ENCODE peak calls at places on chromosomes 7 and 10, in four cellular contexts. S, L, G and N are unnamed samples.

GRCh38 chr7:91270372-91270771 is 6.1 kb downstream of the FZD1 start:
- DNase-seq in S (no peak), L (no peak), G (no peak), N (no peak)

GRCh38 chr7:90453259-90453891 is 16.1 kb upstream of the PTTG1IP2 start:
- DNase-seq in S (no peak), L (no peak), G (no peak), N (no peak)

GRCh38 chr7:25318077-25318476 is 89.8 kb upstream of the NPVF start:
- DNase-seq in S (no peak), L (no peak), G (no peak), N (no peak)

GRCh38 chr7:7651479-7651878 is 10.9 kb downstream of the UMAD1 start:
- DNase-seq in S (no peak), L (no peak), G (no peak), N (no peak)

GRCh38 chr7:101882595-101883564 is 65.5 kb downstream of the CUX1 start:
- DNase-seq in S (peak; percentile 70), L (peak; percentile 77), G (peak; percentile 99), N (peak; percentile 42)

GRCh38 chr10:119166111-119166500 is 592 bp upstream of the SFXN4 start:
- DNase-seq in S (no peak), L (no peak), G (no peak), N (no peak)

GRCh38 chr7:44463169-44463808 is 27.2 kb downstream of the NUDCD3 start:
- DNase-seq in S (no peak), L (no peak), G (no peak), N (no peak)

GRCh38 chr7:150432915-150433892 is 17.2 kb upstream of the GIMAP8 start:
- DNase-seq in S (no peak), L (peak; percentile 18), G (no peak), N (no peak)

GRCh38 chr10:13709931-13710690 is 123.3 kb downstream of the PRPF18 start:
- DNase-seq in S (no peak), L (no peak), G (no peak), N (no peak)

GRCh38 chr7:44217133-44217714 is 16.4 kb downstream of the YKT6 start:
- DNase-seq in S (no peak), L (no peak), G (no peak), N (peak; percentile 5)

GRCh38 chr10:36736311-36736710 is 389.1 kb upstream of the ANKRD30A start:
- DNase-seq in S (no peak), L (no peak), G (no peak), N (no peak)

GRCh38 chr10:17386616-17387075 is 67.7 kb downstream of the ST8SIA6 start:
- DNase-seq in S (no peak), L (peak; percentile 62), G (no peak), N (peak; percentile 26)

GRCh38 chr7:73328696-73329095 is 735 bp downstream of the FKBP6 start:
- DNase-seq in S (no peak), L (no peak), G (no peak), N (no peak)

GRCh38 chr7:138116156-138116555 is 39.9 kb downstream of the AKR1D1 start:
- DNase-seq in S (no peak), L (no peak), G (no peak), N (no peak)

GRCh38 chr7:70426249-70426880 is 705.6 kb upstream of the GALNT17 start:
- DNase-seq in S (no peak), L (no peak), G (no peak), N (no peak)

GRCh38 chr7:82481499-82482097 is 38.0 kb upstream of the CACNA2D1 start:
- DNase-seq in S (peak; percentile 10), L (no peak), G (peak; percentile 2), N (no peak)

GRCh38 chr7:111364413-111364812 is 197.9 kb downstream of the IMMP2L start:
- DNase-seq in S (no peak), L (no peak), G (no peak), N (no peak)

GRCh38 chr7:37081436-37081835 is 357.1 kb upstream of the AOAH start:
- DNase-seq in S (no peak), L (no peak), G (no peak), N (no peak)

GRCh38 chr7:94605031-94605430 is 50.9 kb downstream of the SGCE start:
- DNase-seq in S (no peak), L (no peak), G (no peak), N (no peak)

GRCh38 chr7:40437498-40437897 is 302.7 kb downstream of the SUGCT start:
- DNase-seq in S (no peak), L (no peak), G (peak; percentile 56), N (no peak)

GRCh38 chr10:115082521-115082920 is 10.6 kb upstream of the ATRNL1 start:
- DNase-seq in S (no peak), L (no peak), G (no peak), N (no peak)

GRCh38 chr7:28708458-28708951 is 249.6 kb downstream of the TRIL start:
- DNase-seq in S (peak; percentile 51), L (no peak), G (no peak), N (peak; percentile 35)

GRCh38 chr7:111872837-111873646 is 310.8 kb upstream of the IMMP2L start:
- DNase-seq in S (no peak), L (no peak), G (no peak), N (no peak)

GRCh38 chr7:136869006-136869961 is 832 bp downstream of the CHRM2 start:
- DNase-seq in S (no peak), L (no peak), G (no peak), N (peak; percentile 40)

GRCh38 chr10:9342865-9343450 is 1288.5 kb downstream of the GATA3 start:
- DNase-seq in S (peak; percentile 35), L (no peak), G (peak; percentile 33), N (no peak)

GRCh38 chr10:73306171-73306708 is 52.4 kb downstream of the CFAP70 start:
- DNase-seq in S (no peak), L (no peak), G (no peak), N (no peak)

GRCh38 chr10:73310475-73310874 is 48.2 kb downstream of the CFAP70 start:
- DNase-seq in S (no peak), L (no peak), G (no peak), N (no peak)

GRCh38 chr10:73307203-73307800 is 51.4 kb downstream of the CFAP70 start:
- DNase-seq in S (no peak), L (no peak), G (no peak), N (no peak)

DNA sequence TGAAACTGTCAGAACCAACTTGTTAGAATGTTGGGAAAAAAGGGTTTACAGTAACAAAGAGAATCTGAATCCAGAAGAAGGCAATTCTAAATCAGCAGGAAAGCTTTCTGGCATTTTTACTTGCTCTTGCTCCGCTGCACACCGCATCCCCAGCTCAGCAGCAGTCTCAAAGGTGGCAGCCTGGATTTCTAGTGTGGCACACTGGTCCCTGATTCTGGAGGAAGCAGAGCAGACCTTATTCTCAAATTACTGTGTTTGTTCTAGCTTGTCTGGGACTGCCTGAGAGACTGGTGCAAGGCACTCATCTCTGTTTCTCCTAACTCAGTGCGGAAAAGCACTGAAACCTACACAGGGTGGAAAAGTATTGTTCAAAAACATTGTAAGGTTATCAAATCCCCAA is 52.4 kb upstream of the MRPS16 start:
- DNase-seq in S (no peak), L (no peak), G (no peak), N (no peak)
- TF ChIP-seq ELF4 in S (no peak), L (no peak), G (no peak), N (no peak)

GRCh38 chr7:1505731-1506550 is 1.8 kb upstream of the INTS1 start:
- DNase-seq in S (no peak), L (no peak), G (no peak), N (no peak)
- TF ChIP-seq ELF4 in S (no peak), L (no peak), G (no peak), N (no peak)

GRCh38 chr7:2613113-2613925 is 18.5 kb upstream of the TTYH3 start:
- DNase-seq in S (no peak), L (no peak), G (no peak), N (no peak)
- TF ChIP-seq ELF4 in S (no peak), L (no peak), G (no peak), N (no peak)

DNA sequence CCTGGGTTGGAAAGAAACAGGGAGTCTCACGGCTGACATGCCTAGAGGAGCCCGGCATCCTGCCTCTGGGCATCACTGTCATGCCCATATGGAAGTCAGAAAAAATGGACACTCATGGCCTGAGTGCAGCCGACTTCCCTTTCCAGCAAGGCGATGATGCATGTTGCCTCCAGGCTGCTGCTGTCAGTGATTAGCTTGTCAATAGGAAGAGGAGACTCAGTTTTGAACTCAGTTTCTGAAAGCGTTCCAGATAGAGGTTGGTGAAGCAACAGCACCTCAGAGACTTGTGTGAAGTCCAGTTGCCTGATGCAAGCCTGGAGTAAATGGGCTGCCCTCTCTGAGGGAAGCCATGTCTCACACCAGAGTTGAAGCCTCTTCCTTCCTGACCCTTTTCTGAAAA is 148.4 kb downstream of the TPST1 start:
- DNase-seq in S (no peak), L (no peak), G (no peak), N (no peak)
- TF ChIP-seq ELF4 in S (no peak), L (no peak), G (no peak), N (no peak)